ENCODE peak calls at places on chromosome 9, in five cellular contexts. One of them, this sample, is unnamed.

GRCh38 chr9:89234636-89235035 is 56.0 kb upstream of the SHC3 start:
- DNase-seq in LHCN-M2: no peak
- DNase-seq in endothelial cell: peak
- DNase-seq in heart right ventricle: no peak
- DNase-seq in left cardiac atrium: no peak
- DNase-seq in this sample: peak

GRCh38 chr9:130292104-130292503 is 26.5 kb downstream of the HMCN2 start:
- DNase-seq in left cardiac atrium: no peak
- DNase-seq in heart right ventricle: no peak
- DNase-seq in endothelial cell: no peak
- DNase-seq in LHCN-M2: no peak
- DNase-seq in this sample: no peak

GRCh38 chr9:114098021-114098659 is 952 bp downstream of the KIF12 start:
- DNase-seq in endothelial cell: peak
- DNase-seq in LHCN-M2: no peak
- DNase-seq in heart right ventricle: no peak
- DNase-seq in left cardiac atrium: no peak
- DNase-seq in this sample: peak

GRCh38 chr9:1878817-1879216 is 136.3 kb upstream of the SMARCA2 start:
- DNase-seq in heart right ventricle: no peak
- DNase-seq in endothelial cell: no peak
- DNase-seq in left cardiac atrium: no peak
- DNase-seq in LHCN-M2: no peak
- DNase-seq in this sample: no peak

GRCh38 chr9:94864183-94864582 is 137.7 kb downstream of the AOPEP start:
- DNase-seq in heart right ventricle: no peak
- DNase-seq in endothelial cell: no peak
- DNase-seq in left cardiac atrium: no peak
- DNase-seq in LHCN-M2: no peak
- DNase-seq in this sample: no peak

GRCh38 chr9:113486327-113486726 is 22.8 kb downstream of the RGS3 start:
- DNase-seq in heart right ventricle: no peak
- DNase-seq in endothelial cell: no peak
- DNase-seq in LHCN-M2: no peak
- DNase-seq in left cardiac atrium: no peak
- DNase-seq in this sample: no peak

GRCh38 chr9:123846966-123847365 is 83.0 kb downstream of the DENND1A start:
- DNase-seq in heart right ventricle: no peak
- DNase-seq in endothelial cell: no peak
- DNase-seq in LHCN-M2: no peak
- DNase-seq in left cardiac atrium: no peak
- DNase-seq in this sample: no peak

GRCh38 chr9:134566196-134566822 is 75.3 kb upstream of the COL5A1 start:
- DNase-seq in left cardiac atrium: no peak
- DNase-seq in heart right ventricle: no peak
- DNase-seq in LHCN-M2: no peak
- DNase-seq in endothelial cell: no peak
- DNase-seq in this sample: no peak

GRCh38 chr9:114779352-114779845 is 26.4 kb downstream of the TNFSF15 start:
- DNase-seq in heart right ventricle: peak
- DNase-seq in endothelial cell: no peak
- DNase-seq in LHCN-M2: peak
- DNase-seq in left cardiac atrium: peak
- DNase-seq in this sample: no peak

GRCh38 chr9:134782921-134783698 is 97.5 kb upstream of the FCN2 start:
- DNase-seq in endothelial cell: no peak
- DNase-seq in heart right ventricle: no peak
- DNase-seq in left cardiac atrium: no peak
- DNase-seq in LHCN-M2: no peak
- DNase-seq in this sample: no peak

GRCh38 chr9:133601746-133602145 is 7.4 kb downstream of the FAM163B start:
- DNase-seq in endothelial cell: no peak
- DNase-seq in LHCN-M2: no peak
- DNase-seq in left cardiac atrium: no peak
- DNase-seq in heart right ventricle: no peak
- DNase-seq in this sample: no peak

GRCh38 chr9:27888661-27889295 is 315.5 kb upstream of the C9orf72 start:
- DNase-seq in LHCN-M2: peak
- DNase-seq in left cardiac atrium: no peak
- DNase-seq in endothelial cell: peak
- DNase-seq in heart right ventricle: no peak
- DNase-seq in this sample: peak

GRCh38 chr9:89380437-89381307 is 62.4 kb downstream of the SECISBP2 start:
- DNase-seq in left cardiac atrium: no peak
- DNase-seq in endothelial cell: no peak
- DNase-seq in LHCN-M2: no peak
- DNase-seq in heart right ventricle: no peak
- DNase-seq in this sample: no peak

GRCh38 chr9:120655005-120655622 is 59.2 kb downstream of the MEGF9 start:
- DNase-seq in LHCN-M2: peak
- DNase-seq in endothelial cell: no peak
- DNase-seq in left cardiac atrium: no peak
- DNase-seq in heart right ventricle: no peak
- DNase-seq in this sample: no peak

GRCh38 chr9:81417885-81418284 is 271.5 kb downstream of the TLE1 start:
- DNase-seq in heart right ventricle: no peak
- DNase-seq in endothelial cell: no peak
- DNase-seq in left cardiac atrium: no peak
- DNase-seq in LHCN-M2: no peak
- DNase-seq in this sample: no peak

This sample was measured in D341Med.